ENCODE peak calls at places on chromosomes 13 and 19, in four cellular contexts. W is left ventricle myocardium inferior, K is brain microvascular endothelial cell, V is tibial artery. F is an unnamed sample.

GRCh38 chr13:110319774-110320509 is 12.9 kb downstream of the COL4A2 start:
- DNase-seq in W (no peak), V (no peak), K (peak; percentile 67), F (no peak)

GRCh38 chr19:29671393-29672076 is 6.3 kb downstream of the PLEKHF1 start:
- DNase-seq in W (peak; percentile 68), V (peak; percentile 46), K (peak; percentile 24), F (peak; percentile 34)

GRCh38 chr19:45403781-45404556 is 900 bp downstream of the PPP1R13L start:
- DNase-seq in W (peak; percentile 75), V (peak; percentile 45), K (peak; percentile 51), F (peak; percentile 79)

GRCh38 chr13:52010890-52011689 is at the start of gene ATP7B:
- DNase-seq in V (peak; percentile 23), W (no peak), K (no peak), F (peak; percentile 12)

GRCh38 chr19:48511321-48511731 is 309 bp downstream of the LMTK3 start:
- DNase-seq in K (no peak), W (no peak), V (no peak), F (no peak)

GRCh38 chr13:28568286-28568685 is 73.4 kb upstream of the FLT1 start:
- DNase-seq in W (peak; percentile 76), K (no peak), V (peak; percentile 34), F (no peak)

GRCh38 chr13:75838366-75839017 is 202.4 kb downstream of the LMO7 start:
- DNase-seq in K (no peak), V (no peak), W (no peak), F (no peak)

GRCh38 chr13:74975122-74975521 is 506.8 kb downstream of the TBC1D4 start:
- DNase-seq in W (no peak), K (no peak), V (no peak), F (no peak)

GRCh38 chr13:95301947-95302386 is 716 bp upstream of the ABCC4 start:
- DNase-seq in K (peak; percentile 40), W (no peak), V (no peak), F (no peak)

GRCh38 chr19:12772323-12772722 is 3.0 kb downstream of the HOOK2 start:
- DNase-seq in K (no peak), W (peak; percentile 65), V (no peak), F (no peak)

GRCh38 chr19:51327066-51327985 is 14.6 kb downstream of the VSIG10L start:
- DNase-seq in V (no peak), W (peak; percentile 31), K (peak; percentile 42), F (no peak)

GRCh38 chr19:38319421-38320258 is at the start of gene KCNK6:
- DNase-seq in K (no peak), W (peak; percentile 46), V (peak; percentile 41), F (peak; percentile 44)

GRCh38 chr13:33953781-33954180 is 135.8 kb downstream of the RFC3 start:
- DNase-seq in V (no peak), W (no peak), K (no peak), F (no peak)

GRCh38 chr19:35500611-35501010 is 10.3 kb upstream of the KRTDAP start:
- DNase-seq in W (no peak), V (no peak), K (no peak), F (no peak)

GRCh38 chr13:59793107-59793506 is 370.6 kb downstream of the DIAPH3 start:
- DNase-seq in V (no peak), W (no peak), K (no peak), F (no peak)
- H3K27ac ChIP-seq in V (no peak overlapping the region), W (no peak overlapping the region), K (no peak overlapping the region), F (no peak overlapping the region)

GRCh38 chr19:57947419-57948134 is at the start of gene ZNF256:
- DNase-seq in W (peak; percentile 96), K (peak; percentile 95), V (peak; percentile 92), F (peak; percentile 98)
- H3K27ac ChIP-seq in W (peak within 1 kb of the TSS; percentile 93), K (peak within 1 kb of the TSS; percentile 37), V (peak within 1 kb of the TSS; percentile 80), F (peak within 1 kb of the TSS; percentile 36)

DNA sequence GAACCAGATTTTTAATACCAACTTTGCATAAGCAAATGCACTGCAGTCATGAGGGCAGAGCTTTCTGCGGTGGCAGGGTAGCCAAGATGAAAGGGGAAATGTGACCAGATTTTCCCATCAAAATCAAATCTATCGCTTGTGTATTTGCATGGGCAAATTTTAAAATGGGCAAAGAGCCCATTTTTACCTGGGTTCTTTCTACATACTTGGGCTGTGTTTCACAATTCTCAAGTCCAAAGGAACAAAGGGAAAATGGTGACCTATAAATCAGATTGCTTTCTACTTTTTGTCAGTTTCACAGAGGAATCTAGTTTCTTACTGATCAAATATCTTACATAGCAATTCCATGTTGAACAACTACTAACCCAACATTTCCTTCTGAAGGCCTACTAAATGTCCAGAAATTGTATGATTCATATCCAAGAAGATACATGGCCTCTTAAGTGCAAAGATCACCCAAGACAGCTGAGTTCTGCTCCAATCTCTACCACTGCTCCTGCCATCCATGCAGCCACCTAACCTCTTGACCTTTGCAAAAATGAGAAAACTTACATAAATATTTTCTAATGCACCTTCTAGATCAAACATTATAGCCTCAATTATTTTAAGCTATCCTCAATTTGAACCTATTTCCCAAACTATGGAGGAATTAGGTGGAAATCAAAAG is 249.5 kb downstream of the OXGR1 start:
- DNase-seq in V (no peak), W (no peak), K (no peak), F (no peak)
- H3K27ac ChIP-seq in V (no peak overlapping the region), W (no peak overlapping the region), K (no peak overlapping the region), F (no peak overlapping the region)

GRCh38 chr19:1107655-1108261 is 4.0 kb downstream of the GPX4 start:
- DNase-seq in V (no peak), W (no peak), K (no peak), F (no peak)
- H3K27ac ChIP-seq in V (no peak overlapping the region), W (no peak overlapping the region), K (no peak overlapping the region), F (no peak overlapping the region)

GRCh38 chr13:99363391-99363790 is 56.2 kb upstream of the GPR183 start:
- DNase-seq in K (no peak), V (no peak), W (no peak), F (no peak)
- H3K27ac ChIP-seq in K (no peak overlapping the region), V (no peak overlapping the region), W (no peak overlapping the region), F (no peak overlapping the region)

GRCh38 chr13:43266953-43267615 is 243.7 kb downstream of the DNAJC15 start:
- DNase-seq in K (no peak), W (no peak), V (no peak), F (no peak)
- H3K27ac ChIP-seq in K (no peak overlapping the region), W (no peak overlapping the region), V (no peak overlapping the region), F (no peak overlapping the region)

GRCh38 chr13:79621902-79622301 is 140.9 kb downstream of the NDFIP2 start:
- DNase-seq in V (no peak), W (no peak), K (no peak), F (no peak)

GRCh38 chr13:79625517-79625916 is 144.6 kb downstream of the NDFIP2 start:
- DNase-seq in V (no peak), W (no peak), K (no peak), F (no peak)

GRCh38 chr13:79626924-79627323 is 146.0 kb downstream of the NDFIP2 start:
- DNase-seq in K (no peak), V (no peak), W (no peak), F (no peak)

DNA sequence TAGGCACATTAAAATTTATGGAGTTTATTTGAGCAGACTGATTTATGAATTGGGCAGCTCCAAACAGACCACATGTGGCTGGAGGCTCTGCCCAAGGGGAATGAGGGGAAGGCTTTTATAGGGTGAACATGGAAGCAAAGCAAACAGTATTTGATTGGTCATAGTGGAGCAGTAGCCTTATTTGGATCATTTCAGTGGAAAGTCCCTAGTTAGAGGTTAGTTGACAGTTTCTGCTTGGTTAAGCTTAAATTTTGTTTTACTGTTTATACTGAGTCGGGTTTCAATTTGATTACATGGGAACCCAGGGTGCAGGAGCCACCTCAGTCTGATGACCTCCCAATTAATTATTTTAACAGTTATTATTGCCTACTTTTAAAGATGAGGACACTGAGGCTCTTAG is 140.5 kb downstream of the NDFIP2 start:
- DNase-seq in V (no peak), W (no peak), K (no peak), F (no peak)
- H3K27ac ChIP-seq in V (no peak overlapping the region), W (no peak overlapping the region), K (no peak overlapping the region), F (no peak overlapping the region)

DNA sequence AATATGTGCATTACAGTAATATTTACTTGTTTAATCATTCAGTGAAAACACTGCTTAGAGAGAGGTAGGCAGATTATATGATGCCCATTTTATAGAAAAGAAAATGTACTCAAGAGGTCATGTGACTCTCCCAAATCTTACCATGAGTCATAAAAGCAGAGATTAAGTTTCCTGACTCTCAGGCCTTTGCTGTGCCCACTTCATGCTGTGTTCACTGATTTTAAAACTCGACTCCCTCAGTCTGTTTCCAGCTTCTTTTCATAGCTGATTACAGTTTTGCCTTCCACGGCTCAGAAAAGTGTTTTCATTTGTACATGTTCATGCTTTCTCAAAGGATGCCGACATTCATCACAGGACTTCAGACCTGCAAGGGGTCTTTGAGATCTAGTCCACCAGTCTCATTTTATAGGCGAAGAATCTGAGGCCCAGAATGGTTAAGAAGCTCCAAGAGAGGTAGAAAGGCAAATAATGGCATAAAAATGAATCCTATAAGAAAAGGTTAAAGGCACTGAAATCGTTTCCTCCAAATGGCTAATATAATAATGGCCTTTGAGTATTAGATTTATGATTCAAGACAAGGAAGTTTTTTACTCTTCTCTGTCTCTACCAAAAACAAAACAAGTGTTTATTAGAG is 9.0 kb upstream of the IPO5 start:
- DNase-seq in V (no peak), K (peak; percentile 41), W (no peak), F (no peak)
- H3K27ac ChIP-seq in V (no peak overlapping the region), K (peak overlapping the region; percentile 68), W (no peak overlapping the region), F (no peak overlapping the region)

GRCh38 chr13:39013462-39013861 is 22.8 kb upstream of the STOML3 start:
- DNase-seq in V (no peak), K (no peak), W (no peak), F (no peak)
- H3K27ac ChIP-seq in V (no peak overlapping the region), K (no peak overlapping the region), W (no peak overlapping the region), F (no peak overlapping the region)